ENCODE peak calls at places on chromosomes 3 and 15, in four cellular contexts. B is lower lobe of right lung, C is heart right ventricle, X is heart left ventricle. V is an unnamed sample.

GRCh38 chr3:156417733-156418132 is 137.2 kb downstream of the SSR3 start:
- DNase-seq in B (no peak), C (no peak), X (no peak), V (no peak)

GRCh38 chr3:188624384-188624783 is 470.4 kb downstream of the LPP start:
- DNase-seq in B (no peak), C (no peak), X (no peak), V (no peak)

GRCh38 chr3:11596387-11596786 is 47.3 kb downstream of the VGLL4 start:
- DNase-seq in B (no peak), C (no peak), X (no peak), V (peak; percentile 55)

GRCh38 chr3:41120461-41120860 is 78.8 kb upstream of the CTNNB1 start:
- DNase-seq in B (no peak), C (no peak), X (no peak), V (peak; percentile 50)

GRCh38 chr3:125437631-125438435 is 62.7 kb upstream of the ZNF148 start:
- DNase-seq in B (peak; percentile 51), C (peak; percentile 29), X (peak; percentile 36), V (peak; percentile 64)

GRCh38 chr3:129276385-129276784 is 2.3 kb upstream of the HMCES start:
- DNase-seq in B (no peak), C (no peak), X (no peak), V (no peak)

GRCh38 chr3:160384639-160385312 is 14.2 kb downstream of the IFT80 start:
- DNase-seq in B (no peak), C (no peak), X (no peak), V (no peak)

GRCh38 chr15:92801774-92802464 is 98.2 kb upstream of the CHD2 start:
- DNase-seq in B (peak; percentile 76), C (peak; percentile 54), X (peak; percentile 60), V (no peak)

GRCh38 chr3:113685956-113686721 is 10.3 kb downstream of the USF3 start:
- DNase-seq in B (no peak), C (no peak), X (no peak), V (no peak)

GRCh38 chr3:188170461-188171459 is 16.8 kb downstream of the LPP start:
- DNase-seq in B (no peak), C (no peak), X (no peak), V (no peak)

GRCh38 chr3:141076026-141076797 is 25.1 kb downstream of the SPSB4 start:
- DNase-seq in B (no peak), C (no peak), X (no peak), V (no peak)

GRCh38 chr15:31304736-31305365 is 21.8 kb upstream of the KLF13 start:
- DNase-seq in B (no peak), C (no peak), X (no peak), V (no peak)

GRCh38 chr3:194255252-194256039 is 95.7 kb downstream of the CPN2 start:
- DNase-seq in B (peak; percentile 93), C (peak; percentile 76), X (peak; percentile 86), V (no peak)

GRCh38 chr3:31495971-31496370 is 36.8 kb upstream of the STT3B start:
- DNase-seq in B (no peak), C (no peak), X (no peak), V (no peak)

GRCh38 chr15:37291920-37292319 is 191.6 kb upstream of the MEIS2 start:
- DNase-seq in B (no peak), C (no peak), X (no peak), V (no peak)

GRCh38 chr15:40081691-40082194 is 26.9 kb downstream of the BMF start:
- DNase-seq in B (peak; percentile 65), C (peak; percentile 71), X (peak; percentile 77), V (peak; percentile 94)

GRCh38 chr15:95121191-95121590 is 889.8 kb downstream of the MCTP2 start:
- DNase-seq in B (no peak), C (no peak), X (no peak), V (no peak)

GRCh38 chr3:48855681-48856447 is 8.2 kb upstream of the PRKAR2A start:
- DNase-seq in B (peak; percentile 10), C (no peak), X (no peak), V (no peak)

DNA sequence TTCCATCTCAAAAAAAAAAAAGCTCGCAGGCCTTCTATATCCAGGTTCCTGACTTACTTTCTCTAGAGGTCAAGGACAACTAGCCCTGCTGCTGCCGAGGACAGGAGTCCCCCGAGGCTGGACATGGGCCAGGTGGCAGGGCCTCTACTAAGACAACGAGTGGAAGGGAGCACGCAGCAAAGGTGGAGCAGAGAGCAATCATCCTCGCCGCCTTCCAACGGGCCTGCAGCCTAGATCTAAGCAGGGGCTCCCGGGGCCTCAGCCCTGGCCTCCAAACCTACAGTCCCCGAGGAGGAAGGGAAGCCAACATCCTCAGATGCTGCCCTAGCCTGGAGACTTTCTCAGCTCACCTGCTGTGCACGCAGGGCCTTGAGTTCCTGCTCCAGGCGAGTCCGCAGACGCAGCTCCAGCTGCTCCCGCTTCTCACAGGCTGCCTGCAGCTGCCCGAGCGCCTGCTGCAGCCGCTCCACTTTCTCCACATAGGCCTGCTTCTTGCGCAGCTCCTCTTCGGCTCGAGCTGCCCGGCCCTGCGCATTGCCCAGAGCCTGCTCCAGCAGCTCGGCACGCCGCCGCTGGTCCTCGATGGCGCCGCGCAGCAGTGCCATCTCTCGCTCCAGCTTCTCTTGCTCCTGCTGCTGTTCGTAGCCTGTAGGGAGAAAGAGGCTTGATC is 12.9 kb downstream of the AMOTL2 start:
- DNase-seq in B (peak; percentile 42), C (peak; percentile 68), X (peak; percentile 73), V (no peak)
- H3K36me3 ChIP-seq in B (peaks cover 92% of the 10 kb centered on the region), C (peaks cover 56% of the 10 kb centered on the region), X (peaks cover 84% of the 10 kb centered on the region), V (peaks cover 54% of the 10 kb centered on the region)

GRCh38 chr3:66383023-66383422 is 117.8 kb downstream of the LRIG1 start:
- DNase-seq in B (no peak), C (no peak), X (no peak), V (no peak)
- H3K36me3 ChIP-seq in B (peaks cover 87% of the 10 kb centered on the region), C (peaks cover 82% of the 10 kb centered on the region), X (peaks cover 82% of the 10 kb centered on the region), V (peaks cover 43% of the 10 kb centered on the region)

DNA sequence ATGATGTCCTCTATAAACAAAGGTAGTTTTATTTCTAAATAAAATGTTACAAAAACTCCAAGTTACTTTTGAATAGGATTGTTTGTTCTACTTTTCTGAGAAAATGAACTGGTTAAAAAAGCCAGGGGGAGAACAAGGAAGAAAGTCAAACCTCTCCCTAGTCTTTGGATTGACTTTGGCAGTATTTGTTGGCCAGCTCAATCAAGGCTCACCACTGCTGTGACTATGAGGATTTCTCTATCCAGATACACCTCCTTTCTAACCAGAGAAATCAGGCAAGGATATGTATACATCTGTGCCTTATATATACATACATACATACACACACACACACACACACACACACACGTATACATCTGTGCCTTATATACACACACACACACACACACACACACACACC is 107.8 kb downstream of the FEZF2 start:
- DNase-seq in B (no peak), C (no peak), X (no peak), V (no peak)
- H3K36me3 ChIP-seq in B (peaks cover 49% of the 10 kb centered on the region), C (peaks cover 33% of the 10 kb centered on the region), X (peaks cover 38% of the 10 kb centered on the region), V (peaks cover 23% of the 10 kb centered on the region)

DNA sequence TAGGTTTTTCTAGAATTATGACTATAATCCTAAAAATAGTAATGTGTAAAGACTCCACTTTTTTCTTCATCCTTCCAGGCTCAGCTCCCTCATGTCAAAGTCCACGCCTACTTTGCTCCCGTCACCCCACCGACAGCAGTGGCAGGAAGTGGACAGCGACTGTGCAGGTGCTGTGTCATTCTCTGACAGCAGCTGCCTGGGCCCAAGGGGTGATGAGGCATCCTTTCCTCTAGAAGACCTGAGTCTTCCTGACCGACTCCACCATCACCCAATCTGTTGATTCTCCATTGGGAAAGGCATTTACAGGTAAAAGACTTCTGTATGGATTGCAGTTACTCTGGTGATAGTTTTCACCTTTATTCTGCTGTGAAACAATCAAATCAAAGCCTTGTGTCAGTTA is 54.8 kb downstream of the UBP1 start:
- DNase-seq in B (no peak), C (no peak), X (no peak), V (no peak)
- H3K36me3 ChIP-seq in B (peaks cover 65% of the 10 kb centered on the region), C (peaks cover 11% of the 10 kb centered on the region), X (peaks cover 28% of the 10 kb centered on the region), V (peaks cover 36% of the 10 kb centered on the region)

DNA sequence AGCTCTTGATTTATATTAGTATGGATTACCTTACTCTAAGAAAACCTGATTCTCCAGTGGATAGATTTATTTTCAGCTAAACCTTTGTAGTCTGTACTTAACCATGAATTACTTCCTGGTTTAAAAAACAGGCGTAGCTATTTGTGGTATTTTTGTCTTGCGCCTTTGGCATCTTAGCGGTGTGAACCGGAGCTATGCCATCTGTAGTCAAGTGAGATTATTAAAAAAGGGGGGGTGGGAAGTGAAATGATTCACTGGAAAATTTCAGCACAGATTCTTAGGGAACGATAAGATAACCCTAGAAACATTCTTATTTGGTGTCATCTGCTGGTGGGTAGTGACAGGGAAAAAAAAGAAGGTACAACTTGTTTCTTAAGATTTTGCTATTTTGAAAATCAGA is 44.2 kb downstream of the PSMD6 start:
- DNase-seq in B (no peak), C (no peak), X (no peak), V (peak; percentile 88)
- H3K36me3 ChIP-seq in B (peaks cover 37% of the 10 kb centered on the region), C (no peaks in the 10 kb centered on the region), X (peaks cover 28% of the 10 kb centered on the region), V (no peaks in the 10 kb centered on the region)

V was measured in cardiac muscle cell.